ENCODE peak calls at places on chromosomes 12 and 14, in five cellular contexts. D is trophoblast cell, Y is lower lobe of right lung, I is Peyer's patch, C is fibroblast of lung. T is an unnamed sample. For H3K27me3 and H3K4me1, the result is how much of the 10 kb centered on the place peaks cover.

GRCh38 chr12:70070494-70071007 is 172.7 kb upstream of the CNOT2 start:
- DNase-seq in D (no peak), Y (no peak), I (no peak), C (no peak), T (no peak)

GRCh38 chr14:44795725-44796124 is 166.0 kb downstream of the KLHL28 start:
- DNase-seq in D (peak), Y (no peak), I (no peak), C (peak), T (no peak)

GRCh38 chr14:99938896-99939295 is 126.3 kb upstream of the EVL start:
- DNase-seq in D (no peak), Y (no peak), I (no peak), C (no peak), T (no peak)

GRCh38 chr12:95218852-95219171 is 1.2 kb downstream of the VEZT start:
- DNase-seq in D (no peak), Y (no peak), I (peak), C (no peak), T (peak)

GRCh38 chr14:76307786-76308780 is 67.9 kb upstream of the ESRRB start:
- DNase-seq in D (peak), Y (no peak), I (no peak), C (no peak), T (no peak)

GRCh38 chr12:30896461-30896860 is 30.1 kb upstream of the TSPAN11 start:
- DNase-seq in D (peak), Y (no peak), I (no peak), C (peak), T (peak)

GRCh38 chr12:31874961-31875608 is 84.1 kb upstream of the RESF1 start:
- DNase-seq in D (peak), Y (peak), I (peak), C (peak), T (peak)

GRCh38 chr12:6465467-6466183 is 4.9 kb downstream of the VAMP1 start:
- DNase-seq in D (peak), Y (no peak), I (peak), C (peak), T (peak)

GRCh38 chr12:108551556-108551955 is 9.4 kb downstream of the SART3 start:
- DNase-seq in D (no peak), Y (no peak), I (no peak), C (peak), T (peak)

GRCh38 chr12:70733385-70733784 is 96.2 kb upstream of the PTPRB start:
- DNase-seq in D (peak), Y (no peak), I (no peak), C (peak), T (peak)

GRCh38 chr12:87586158-87586557 is 443.0 kb downstream of the C12orf50 start:
- DNase-seq in D (no peak), Y (no peak), I (no peak), C (no peak), T (no peak)

GRCh38 chr14:74955229-74955999 is at the start of gene PGF:
- DNase-seq in D (peak), Y (peak), I (peak), C (peak), T (peak)

GRCh38 chr14:49892301-49892635 is 614 bp upstream of the ARF6 start:
- DNase-seq in D (peak), Y (no peak), I (peak), C (peak), T (peak)

GRCh38 chr14:47919994-47920393 is 244.6 kb upstream of the MDGA2 start:
- DNase-seq in D (no peak), Y (no peak), I (no peak), C (no peak), T (no peak)

GRCh38 chr12:31220633-31221565 is 105.1 kb downstream of the SINHCAF start:
- DNase-seq in D (peak), Y (no peak), I (no peak), C (peak), T (peak)

GRCh38 chr14:67962215-67962644 is 142.7 kb downstream of the RAD51B start:
- DNase-seq in D (no peak), Y (no peak), I (no peak), C (no peak), T (no peak)

GRCh38 chr12:9895215-9895971 is 14.1 kb downstream of the KLRF2 start:
- DNase-seq in D (no peak), Y (no peak), I (no peak), C (no peak), T (no peak)

GRCh38 chr12:131438874-131439273 is 272.0 kb upstream of the SFSWAP start:
- DNase-seq in D (no peak), Y (no peak), I (no peak), C (no peak), T (no peak)

GRCh38 chr12:109779382-109779781 is 53.8 kb downstream of the TRPV4 start:
- DNase-seq in D (peak), Y (peak), I (no peak), C (no peak), T (no peak)

GRCh38 chr12:122308811-122309210 is 42.5 kb upstream of the VPS33A start:
- DNase-seq in D (peak), Y (no peak), I (no peak), C (peak), T (peak)

GRCh38 chr12:98743362-98743953 is 98.4 kb downstream of the APAF1 start:
- DNase-seq in D (peak), Y (no peak), I (no peak), C (no peak), T (no peak)

GRCh38 chr14:26286066-26286791 is 311.6 kb downstream of the NOVA1 start:
- DNase-seq in D (no peak), Y (no peak), I (no peak), C (peak), T (no peak)

GRCh38 chr12:116009805-116010204 is 267.7 kb downstream of the MED13L start:
- DNase-seq in D (peak), Y (no peak), I (no peak), C (no peak), T (no peak)

GRCh38 chr12:5586201-5586600 is 154.3 kb downstream of the NTF3 start:
- DNase-seq in D (peak), Y (no peak), I (no peak), C (peak), T (peak)

GRCh38 chr14:63692309-63693020 is 35.4 kb downstream of the SGPP1 start:
- DNase-seq in D (peak), Y (no peak), I (no peak), C (peak), T (peak)

DNA sequence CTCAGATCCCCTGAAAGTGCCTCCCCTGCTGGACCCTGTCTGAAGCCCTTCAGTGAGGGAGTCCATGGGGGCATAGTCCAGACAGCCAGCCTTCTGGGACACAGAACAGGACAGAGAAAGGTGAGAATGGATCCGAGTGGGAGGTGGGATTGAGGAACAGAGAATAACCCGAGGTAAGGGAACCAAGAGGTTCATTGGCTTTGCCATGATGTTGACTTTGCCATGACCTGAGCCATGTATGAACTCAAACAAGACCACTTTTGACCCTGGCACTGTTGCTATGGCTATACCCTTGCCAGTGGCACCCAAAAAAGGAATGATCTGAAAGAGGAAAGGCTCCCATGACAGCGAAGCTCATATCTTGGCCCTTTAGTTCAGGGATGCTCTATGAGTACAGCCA is 22.6 kb upstream of the VDR start:
- DNase-seq in D (no peak), Y (no peak), I (no peak), C (no peak), T (no peak)
- H3K27me3 ChIP-seq in D (under half), Y (under half), I (under half), C (under half), T (half or more)

DNA sequence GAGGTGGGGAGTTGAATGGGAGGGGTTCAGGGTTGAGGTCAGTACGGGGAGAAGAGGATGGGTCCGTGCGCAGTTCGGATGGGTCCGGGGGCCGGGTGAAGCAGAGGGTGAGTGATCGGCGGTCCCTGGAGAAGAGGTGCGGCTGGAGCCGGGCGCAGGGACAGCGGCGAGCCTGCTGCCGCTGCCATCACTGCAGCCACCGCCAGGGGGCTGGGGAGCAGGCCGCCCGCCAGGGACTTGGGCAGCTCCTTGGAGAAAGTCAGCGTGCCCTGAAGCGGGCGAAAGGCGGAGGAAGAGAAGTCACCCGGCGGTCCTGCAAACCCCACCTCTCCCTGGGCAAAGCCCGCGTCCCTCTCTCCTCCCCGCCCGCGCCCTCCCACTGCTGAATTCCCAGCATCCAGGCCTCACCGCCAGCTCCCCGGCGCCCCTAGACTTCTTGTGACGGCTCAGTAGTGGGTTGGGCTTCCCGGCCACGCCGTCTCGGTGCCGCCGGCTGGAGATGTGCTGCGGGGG is 6.0 kb upstream of the GPR84 start:
- DNase-seq in D (peak), Y (peak), I (no peak), C (peak), T (peak)
- H3K4me1 ChIP-seq in D (under half), Y (under half), I (under half), C (under half), T (under half)

GRCh38 chr12:114481200-114481535 is 75.2 kb upstream of the TBX5 start:
- DNase-seq in D (no peak), Y (no peak), I (no peak), C (no peak), T (no peak)
- H3K27me3 ChIP-seq in D (under half), Y (half or more), I (under half), C (under half), T (half or more)

DNA sequence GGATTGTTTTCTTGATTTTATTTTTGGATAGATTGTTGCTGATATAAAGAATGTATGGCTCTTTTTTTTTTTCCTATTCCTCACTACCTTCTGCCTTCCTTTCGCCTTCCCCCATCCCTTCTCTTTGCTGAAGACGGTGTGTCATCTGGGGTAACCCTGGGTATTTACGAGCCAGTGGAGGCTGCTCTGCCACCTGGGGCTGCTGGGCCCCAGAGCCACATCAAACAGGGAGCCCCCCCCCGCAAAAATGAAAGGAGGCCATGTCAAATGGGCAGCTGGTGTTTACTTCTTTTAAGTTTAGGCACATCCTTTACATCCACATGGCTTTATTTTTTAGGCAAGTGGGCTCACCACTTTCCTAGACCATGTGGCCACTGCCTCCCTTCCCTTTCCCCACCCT is 25.4 kb downstream of the CHST11 start:
- DNase-seq in D (no peak), Y (no peak), I (peak), C (no peak), T (no peak)
- H3K4me1 ChIP-seq in D (under half), Y (under half), I (under half), C (under half), T (under half)

DNA sequence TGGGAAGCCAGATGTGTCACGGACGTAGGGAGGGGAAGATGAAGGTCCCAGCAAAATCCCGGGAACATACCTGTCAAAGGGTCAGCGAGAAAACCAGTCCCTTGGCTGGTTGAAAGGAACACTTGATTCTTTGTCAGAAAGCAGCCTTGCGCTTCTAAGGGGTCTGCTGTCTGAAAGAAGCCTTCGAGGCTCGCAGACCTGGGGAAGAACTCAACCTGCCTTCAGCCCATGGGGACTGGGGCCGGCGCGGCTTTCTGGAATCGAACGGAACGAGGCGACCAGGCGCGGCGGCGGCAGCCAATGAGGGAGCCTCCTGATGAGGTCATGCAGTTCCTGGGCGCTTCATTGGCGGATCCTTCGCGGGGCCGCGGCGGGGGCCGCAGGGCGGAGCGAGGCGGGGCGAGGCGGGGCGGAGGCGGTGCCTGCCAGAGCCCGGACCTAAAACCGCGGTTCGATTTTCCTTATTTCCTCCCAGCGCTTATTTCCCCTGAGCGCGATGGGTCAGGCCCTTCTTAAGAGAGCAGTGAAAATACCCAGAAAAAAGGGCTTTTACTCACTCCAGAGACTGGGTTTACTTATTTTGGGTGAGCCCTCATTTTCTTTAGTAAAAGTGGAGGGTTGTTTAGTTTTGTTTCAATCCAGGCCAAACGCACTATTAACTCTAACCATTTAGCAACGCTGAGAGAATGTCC is 11.8 kb upstream of the TTC7B start:
- DNase-seq in D (peak), Y (peak), I (peak), C (peak), T (peak)
- H3K27me3 ChIP-seq in D (under half), Y (under half), I (under half), C (under half), T (under half)

GRCh38 chr14:53948181-53948884 is 8.3 kb downstream of the BMP4 start:
- DNase-seq in D (no peak), Y (no peak), I (no peak), C (no peak), T (no peak)
- H3K4me1 ChIP-seq in D (under half), Y (under half), I (under half), C (under half), T (under half)

GRCh38 chr14:95870772-95871171 is 5.9 kb upstream of the TUNAR start:
- DNase-seq in D (no peak), Y (no peak), I (no peak), C (no peak), T (no peak)
- H3K27me3 ChIP-seq in D (under half), Y (under half), I (under half), C (under half), T (under half)

GRCh38 chr12:54460317-54460935 is 13.0 kb downstream of the GTSF1 start:
- DNase-seq in D (no peak), Y (no peak), I (no peak), C (no peak), T (no peak)
- H3K4me1 ChIP-seq in D (under half), Y (under half), I (under half), C (under half), T (under half)

GRCh38 chr12:52713960-52714886 is 10.9 kb upstream of the KRT77 start:
- DNase-seq in D (no peak), Y (no peak), I (no peak), C (no peak), T (no peak)
- H3K27me3 ChIP-seq in D (under half), Y (under half), I (under half), C (under half), T (half or more)

DNA sequence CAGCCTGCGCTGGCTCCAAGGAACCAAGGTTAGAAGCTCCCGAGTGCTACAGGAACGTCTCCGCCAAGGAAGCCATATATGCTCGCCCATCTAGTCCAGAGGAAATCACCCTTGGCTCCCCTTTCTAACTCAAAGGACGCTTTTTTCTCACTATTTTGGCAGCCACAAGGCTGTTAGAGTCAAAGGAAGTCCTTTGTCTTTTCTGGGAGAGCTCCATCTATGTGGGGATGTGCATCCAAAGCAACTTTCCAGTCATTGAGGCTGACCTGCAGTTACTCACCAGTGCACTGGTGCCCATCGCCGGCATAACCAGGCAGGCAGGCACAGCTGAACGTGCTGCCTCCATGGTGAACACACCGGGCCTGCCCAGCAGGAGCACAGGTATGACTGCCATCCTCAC is 37.6 kb downstream of the RTRAF start:
- DNase-seq in D (no peak), Y (no peak), I (no peak), C (no peak), T (no peak)
- H3K4me1 ChIP-seq in D (under half), Y (under half), I (under half), C (under half), T (half or more)